ENCODE peak calls at places on chromosomes 4 and X, in six cellular contexts. A, P, I, W, M and Q are unnamed samples.

GRCh38 chr4:102620697-102621497 is 119.7 kb downstream of the NFKB1 start:
- DNase-seq in A (peak; percentile 73), P (no peak), I (peak; percentile 78), W (no peak), M (no peak), Q (no peak)

GRCh38 chr4:100721077-100721476 is 203.3 kb upstream of the EMCN start:
- DNase-seq in A (no peak), P (no peak), I (no peak), W (no peak), M (no peak), Q (no peak)

GRCh38 chrX:121160987-121161386 is 113.6 kb downstream of the GLUD2 start:
- DNase-seq in A (no peak), P (no peak), I (peak; percentile 69), W (no peak), M (no peak), Q (no peak)

GRCh38 chr4:110119880-110120279 is 78.5 kb downstream of the ELOVL6 start:
- DNase-seq in A (peak; percentile 75), P (no peak), I (no peak), W (no peak), M (no peak), Q (no peak)

GRCh38 chrX:133609151-133609550 is 193.9 kb upstream of the GPC4 start:
- DNase-seq in A (no peak), P (no peak), I (no peak), W (no peak), M (no peak), Q (no peak)

GRCh38 chr4:187565416-187565815 is 430.2 kb upstream of the ZFP42 start:
- DNase-seq in A (no peak), P (no peak), I (no peak), W (no peak), M (no peak), Q (no peak)

GRCh38 chrX:101659601-101660063 is at the start of gene ARMCX2:
- DNase-seq in A (peak; percentile 71), P (no peak), I (peak; percentile 50), W (peak; percentile 57), M (peak; percentile 38), Q (peak; percentile 79)

GRCh38 chrX:147803948-147804347 is 107.8 kb upstream of the FMR1 start:
- DNase-seq in A (no peak), P (no peak), I (peak; percentile 26), W (peak; percentile 2), M (no peak), Q (no peak)

GRCh38 chr4:94654714-94655113 is 103.0 kb upstream of the BMPR1B start:
- DNase-seq in A (no peak), P (no peak), I (no peak), W (no peak), M (no peak), Q (no peak)

GRCh38 chr4:176791591-176792347 is 953 bp downstream of the VEGFC start:
- DNase-seq in A (peak; percentile 75), P (no peak), I (peak; percentile 6), W (peak; percentile 6), M (no peak), Q (peak; percentile 47)

GRCh38 chr4:122619583-122619982 is 1.3 kb downstream of the IL21 start:
- DNase-seq in A (no peak), P (no peak), I (no peak), W (no peak), M (no peak), Q (no peak)

GRCh38 chr4:27009539-27009938 is 148.9 kb downstream of the STIM2 start:
- DNase-seq in A (peak; percentile 89), P (no peak), I (no peak), W (no peak), M (no peak), Q (no peak)

GRCh38 chr4:112855058-112855457 is 194.4 kb upstream of the ANK2 start:
- DNase-seq in A (no peak), P (no peak), I (no peak), W (peak; percentile 29), M (no peak), Q (no peak)

GRCh38 chr4:93830090-93830818 is 1.7 kb downstream of the ATOH1 start:
- DNase-seq in A (no peak), P (no peak), I (no peak), W (no peak), M (no peak), Q (no peak)

GRCh38 chrX:9286234-9286633 is 178.6 kb upstream of the TBL1X start:
- DNase-seq in A (no peak), P (no peak), I (no peak), W (no peak), M (no peak), Q (no peak)

GRCh38 chrX:27186671-27187070 is 276.5 kb downstream of the PPP4R3C start:
- DNase-seq in A (peak; percentile 51), P (no peak), I (peak; percentile 61), W (no peak), M (no peak), Q (no peak)

GRCh38 chr4:147736458-147736857 is 4.6 kb downstream of the ARHGAP10 start:
- DNase-seq in A (peak; percentile 63), P (no peak), I (peak; percentile 47), W (no peak), M (no peak), Q (no peak)

GRCh38 chr4:137641554-137641953 is 109.3 kb upstream of the PCDH18 start:
- DNase-seq in A (peak; percentile 76), P (no peak), I (no peak), W (no peak), M (no peak), Q (no peak)

GRCh38 chrX:56745019-56745418 is 16.0 kb downstream of the NBDY start:
- DNase-seq in A (peak; percentile 78), P (no peak), I (peak; percentile 17), W (no peak), M (no peak), Q (no peak)

GRCh38 chr4:151287409-151287808 is 10.4 kb downstream of the PRSS48 start:
- DNase-seq in A (no peak), P (no peak), I (no peak), W (no peak), M (no peak), Q (no peak)

GRCh38 chr4:13750594-13750993 is 123.1 kb upstream of the BOD1L1 start:
- DNase-seq in A (no peak), P (no peak), I (no peak), W (no peak), M (no peak), Q (no peak)

DNA sequence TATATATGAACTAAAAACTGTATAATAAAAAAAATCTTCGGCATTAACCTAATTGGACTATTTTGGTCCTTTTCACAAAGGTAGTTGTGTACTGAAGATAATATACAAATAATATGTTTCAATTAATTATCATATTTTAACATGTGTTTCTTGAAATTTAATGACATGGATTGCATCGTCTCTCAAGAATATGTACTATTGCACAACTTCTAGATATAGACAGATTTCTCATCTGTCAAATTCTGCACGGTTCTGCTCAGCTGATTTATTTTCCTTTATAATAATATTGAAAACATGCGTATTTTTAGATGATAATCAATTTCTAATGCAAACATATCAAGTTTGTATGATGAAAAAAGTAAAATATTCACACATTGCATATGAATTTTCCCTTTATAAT is 498.7 kb upstream of the PABPC4L start:
- DNase-seq in A (no peak), P (no peak), I (no peak), W (no peak), M (no peak), Q (no peak)
- H3K4me1 ChIP-seq in A (no peaks in the 10 kb centered on the region), P (no peaks in the 10 kb centered on the region), I (no peaks in the 10 kb centered on the region), W (no peaks in the 10 kb centered on the region), M (no peaks in the 10 kb centered on the region), Q (no peaks in the 10 kb centered on the region)

GRCh38 chr4:569958-570667 is 6.0 kb downstream of the TMEM271 start:
- DNase-seq in A (no peak), P (no peak), I (no peak), W (no peak), M (no peak), Q (no peak)
- H3K27me3 ChIP-seq in A (peaks cover 9% of the 10 kb centered on the region), P (peaks cover 32% of the 10 kb centered on the region), I (peaks cover 21% of the 10 kb centered on the region), W (peaks cover 76% of the 10 kb centered on the region), M (peaks cover 12% of the 10 kb centered on the region), Q (peaks cover 2% of the 10 kb centered on the region)

GRCh38 chrX:40108084-40108958 is 10.6 kb upstream of the BCOR start:
- DNase-seq in A (peak; percentile 61), P (no peak), I (peak; percentile 70), W (peak; percentile 21), M (no peak), Q (peak; percentile 77)

GRCh38 chrX:40105791-40106676 is 8.3 kb upstream of the BCOR start:
- DNase-seq in A (no peak), P (no peak), I (peak; percentile 87), W (peak; percentile 74), M (no peak), Q (peak; percentile 83)

GRCh38 chrX:40106677-40107290 is 9.0 kb upstream of the BCOR start:
- DNase-seq in A (no peak), P (no peak), I (no peak), W (no peak), M (no peak), Q (no peak)

GRCh38 chrX:40108959-40109287 is 11.2 kb upstream of the BCOR start:
- DNase-seq in A (peak; percentile 78), P (no peak), I (peak; percentile 81), W (peak; percentile 74), M (no peak), Q (peak; percentile 95)

DNA sequence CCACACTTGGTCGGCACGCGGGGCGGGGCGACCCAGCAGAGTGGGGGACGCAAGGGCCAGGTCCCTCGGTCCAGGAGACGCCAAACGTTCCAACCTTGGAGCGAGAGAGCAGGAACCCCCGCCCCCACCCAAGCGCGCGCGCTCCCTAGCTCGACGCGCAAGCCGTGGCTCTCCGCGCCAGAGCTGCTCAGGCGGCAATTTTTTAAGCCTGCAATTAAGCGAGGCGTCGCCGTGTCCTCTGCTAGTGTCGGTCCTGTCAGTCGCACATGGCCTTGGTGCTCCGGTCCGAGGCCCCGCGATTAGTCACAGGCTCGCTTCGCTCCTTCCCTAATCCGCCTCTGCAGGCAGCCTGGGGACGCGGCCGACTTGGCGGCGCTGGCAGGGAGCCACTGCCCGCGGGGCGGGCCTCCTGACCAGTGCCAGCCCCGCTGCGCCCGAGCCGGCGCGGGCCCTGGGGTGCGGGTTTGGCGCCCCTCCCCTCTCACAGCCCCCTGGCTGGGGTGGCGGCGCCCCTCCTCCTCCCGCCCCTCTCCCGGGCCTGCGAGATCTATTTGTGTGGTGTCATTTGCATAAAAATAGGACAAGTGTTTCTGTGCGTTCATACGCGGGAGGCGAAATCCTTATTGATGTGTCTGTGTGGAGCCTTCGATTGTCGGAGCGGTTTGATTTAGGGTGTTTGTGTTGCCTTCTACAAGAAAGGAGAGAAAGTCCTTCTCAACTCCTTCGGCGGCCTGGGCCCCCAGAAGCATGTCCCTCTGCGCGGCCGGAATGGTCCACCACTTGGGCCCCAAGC is 9.7 kb upstream of the BCOR start:
- DNase-seq in A (no peak), P (no peak), I (peak; percentile 72), W (peak; percentile 36), M (no peak), Q (peak; percentile 87)
- H3K4me3 ChIP-seq in A (no peak overlapping the region), P (peak overlapping the region; percentile 66), I (peak overlapping the region; percentile 52), W (peak overlapping the region; percentile 58), M (no peak overlapping the region), Q (no peak overlapping the region)

GRCh38 chrX:19748898-19749680 is 138.3 kb downstream of the SH3KBP1 start:
- DNase-seq in A (no peak), P (no peak), I (no peak), W (no peak), M (no peak), Q (no peak)

GRCh38 chrX:19751068-19751467 is 136.3 kb downstream of the SH3KBP1 start:
- DNase-seq in A (no peak), P (no peak), I (no peak), W (no peak), M (no peak), Q (no peak)

GRCh38 chrX:19746919-19747671 is 140.3 kb downstream of the SH3KBP1 start:
- DNase-seq in A (no peak), P (no peak), I (no peak), W (no peak), M (no peak), Q (no peak)

GRCh38 chrX:19750028-19750786 is 137.2 kb downstream of the SH3KBP1 start:
- DNase-seq in A (no peak), P (no peak), I (no peak), W (no peak), M (no peak), Q (no peak)

GRCh38 chrX:19747672-19748610 is 139.5 kb downstream of the SH3KBP1 start:
- DNase-seq in A (no peak), P (no peak), I (no peak), W (no peak), M (no peak), Q (peak; percentile 48)
- H3K4me1 ChIP-seq in A (no peaks in the 10 kb centered on the region), P (no peaks in the 10 kb centered on the region), I (peaks cover 8% of the 10 kb centered on the region), W (no peaks in the 10 kb centered on the region), M (peaks cover 11% of the 10 kb centered on the region), Q (no peaks in the 10 kb centered on the region)